ENCODE peak calls at places on chromosomes 5 and 9, in nine cellular contexts. J, I, M, N, G, P, X, R and Q are unnamed samples.

GRCh38 chr5:126676195-126676624 is 75.5 kb downstream of the PHAX start:
- DNase-seq in J (peak; percentile 58), I (peak; percentile 60), M (peak; percentile 73), N (peak; percentile 79), G (peak; percentile 68), P (peak; percentile 57), X (peak; percentile 90), R (peak; percentile 82), Q (peak; percentile 59)

GRCh38 chr5:173866249-173867172 is 21.6 kb upstream of the CPEB4 start:
- DNase-seq in J (no peak), I (no peak), M (no peak), N (no peak), G (no peak), P (no peak), X (peak; percentile 32), R (no peak), Q (no peak)

GRCh38 chr9:128138001-128138400 is 10.5 kb upstream of the PTGES2 start:
- DNase-seq in J (no peak), I (no peak), M (no peak), N (no peak), G (no peak), P (no peak), X (no peak), R (no peak), Q (no peak)

GRCh38 chr5:107771926-107772325 is 101.2 kb upstream of the EFNA5 start:
- DNase-seq in J (no peak), I (no peak), M (no peak), N (no peak), G (no peak), P (no peak), X (peak; percentile 43), R (no peak), Q (no peak)

GRCh38 chr9:120405134-120405533 is 174.8 kb downstream of the CDK5RAP2 start:
- DNase-seq in J (no peak), I (no peak), M (no peak), N (no peak), G (no peak), P (no peak), X (no peak), R (no peak), Q (no peak)

GRCh38 chr5:178308541-178309092 is 76.0 kb upstream of the PHYKPL start:
- DNase-seq in J (no peak), I (no peak), M (no peak), N (no peak), G (peak; percentile 9), P (no peak), X (no peak), R (no peak), Q (no peak)

GRCh38 chr5:41087461-41087860 is 16.3 kb upstream of the MROH2B start:
- DNase-seq in J (no peak), I (peak; percentile 96), M (no peak), N (no peak), G (no peak), P (peak; percentile 52), X (no peak), R (no peak), Q (no peak)

GRCh38 chr9:98850851-98851729 is 43.6 kb downstream of the GALNT12 start:
- DNase-seq in J (no peak), I (no peak), M (peak; percentile 69), N (no peak), G (no peak), P (no peak), X (peak; percentile 69), R (no peak), Q (no peak)

GRCh38 chr9:7117676-7118561 is 360.1 kb downstream of the KDM4C start:
- DNase-seq in J (no peak), I (peak; percentile 58), M (no peak), N (no peak), G (no peak), P (peak; percentile 35), X (no peak), R (no peak), Q (no peak)

GRCh38 chr5:144484124-144484897 is 313.6 kb downstream of the KCTD16 start:
- DNase-seq in J (no peak), I (peak; percentile 67), M (no peak), N (peak; percentile 19), G (no peak), P (peak; percentile 71), X (no peak), R (no peak), Q (no peak)

GRCh38 chr9:127178646-127179632 is 56.5 kb upstream of the ANGPTL2 start:
- DNase-seq in J (peak; percentile 9), I (no peak), M (peak; percentile 39), N (peak; percentile 52), G (peak; percentile 26), P (no peak), X (peak; percentile 40), R (no peak), Q (no peak)

GRCh38 chr5:33850100-33850594 is 41.6 kb downstream of the ADAMTS12 start:
- DNase-seq in J (no peak), I (peak; percentile 75), M (peak; percentile 55), N (no peak), G (no peak), P (peak; percentile 78), X (peak; percentile 48), R (no peak), Q (no peak)

GRCh38 chr9:3500044-3500443 is 25.8 kb downstream of the RFX3 start:
- DNase-seq in J (no peak), I (no peak), M (no peak), N (no peak), G (no peak), P (no peak), X (no peak), R (no peak), Q (no peak)

GRCh38 chr5:97844797-97845196 is 661.8 kb upstream of the RIOK2 start:
- DNase-seq in J (no peak), I (no peak), M (peak; percentile 59), N (no peak), G (no peak), P (no peak), X (peak; percentile 47), R (no peak), Q (peak; percentile 4)
- TF ChIP-seq CTCF in J (no peak), I (no peak), M (peak; percentile 55), N (no peak), G (no peak), P (no peak), X (peak; percentile 43), R (no peak), Q (no peak)

GRCh38 chr5:95261369-95262175 is 23.3 kb downstream of the MCTP1 start:
- DNase-seq in J (no peak), I (peak; percentile 49), M (no peak), N (peak; percentile 37), G (no peak), P (peak; percentile 42), X (peak; percentile 27), R (no peak), Q (no peak)
- TF ChIP-seq CTCF in J (no peak), I (peak; percentile 64), M (peak; percentile 62), N (peak; percentile 59), G (peak; percentile 14), P (peak; percentile 54), X (peak; percentile 53), R (peak; percentile 71), Q (peak; percentile 29)

GRCh38 chr5:42970636-42971559 is 69.2 kb downstream of the ANXA2R start:
- DNase-seq in J (no peak), I (no peak), M (peak; percentile 77), N (no peak), G (no peak), P (no peak), X (peak; percentile 89), R (no peak), Q (no peak)
- TF ChIP-seq CTCF in J (no peak), I (peak; percentile 11), M (peak; percentile 69), N (no peak), G (no peak), P (peak; percentile 20), X (peak; percentile 63), R (peak; percentile 16), Q (no peak)

GRCh38 chr9:77838986-77839385 is 190.9 kb upstream of the GNA14 start:
- DNase-seq in J (no peak), I (no peak), M (no peak), N (no peak), G (no peak), P (no peak), X (no peak), R (no peak), Q (no peak)

GRCh38 chr9:77844415-77844814 is 187.2 kb downstream of the GNAQ start:
- DNase-seq in J (no peak), I (no peak), M (no peak), N (no peak), G (no peak), P (no peak), X (no peak), R (no peak), Q (no peak)

GRCh38 chr9:77839459-77840140 is 191.5 kb upstream of the GNA14 start:
- DNase-seq in J (no peak), I (peak; percentile 53), M (no peak), N (peak; percentile 38), G (no peak), P (peak; percentile 75), X (no peak), R (no peak), Q (no peak)

GRCh38 chr9:77843088-77843985 is 188.3 kb downstream of the GNAQ start:
- DNase-seq in J (no peak), I (no peak), M (peak; percentile 46), N (no peak), G (no peak), P (no peak), X (peak; percentile 45), R (no peak), Q (no peak)

GRCh38 chr9:77841739-77842386 is 189.7 kb downstream of the GNAQ start:
- DNase-seq in J (no peak), I (no peak), M (no peak), N (no peak), G (no peak), P (no peak), X (no peak), R (no peak), Q (no peak)
- TF ChIP-seq CTCF in J (no peak), I (peak; percentile 32), M (peak; percentile 49), N (peak; percentile 9), G (no peak), P (peak; percentile 44), X (peak; percentile 49), R (peak; percentile 59), Q (no peak)

GRCh38 chr5:180798193-180798592 is 4.4 kb downstream of the MGAT1 start:
- DNase-seq in J (no peak), I (no peak), M (no peak), N (no peak), G (no peak), P (no peak), X (no peak), R (no peak), Q (no peak)
- TF ChIP-seq CTCF in J (no peak), I (no peak), M (no peak), N (no peak), G (no peak), P (no peak), X (no peak), R (no peak), Q (no peak)